ENCODE peak calls at places on chromosomes 7 and 10, in seven cellular contexts. D, I, F, W, L, K and C are unnamed samples.

GRCh38 chr10:103278862-103279298 is 1.9 kb downstream of the INA start:
- DNase-seq in F (peak), L (no peak), I (peak), D (peak), W (no peak), K (no peak), C (no peak)

GRCh38 chr10:51768886-51769285 is 69.5 kb upstream of the CSTF2T start:
- DNase-seq in D (no peak), W (no peak), L (no peak), I (no peak), K (no peak), F (no peak), C (no peak)

GRCh38 chr10:97676770-97677581 is 10.1 kb downstream of the AVPI1 start:
- DNase-seq in D (peak), L (no peak), I (peak), W (peak), K (peak), F (peak), C (no peak)

GRCh38 chr7:80941206-80941758 is 22.4 kb upstream of the SEMA3C start:
- DNase-seq in F (no peak), L (no peak), W (no peak), I (no peak), K (no peak), D (no peak), C (no peak)

GRCh38 chr10:71714592-71714991 is 5.0 kb downstream of the C10orf105 start:
- DNase-seq in K (no peak), I (no peak), F (no peak), L (no peak), D (no peak), W (no peak), C (no peak)

GRCh38 chr10:18616337-18616736 is 35.0 kb downstream of the NSUN6 start:
- DNase-seq in D (no peak), F (no peak), K (no peak), I (peak), W (no peak), L (no peak), C (no peak)

GRCh38 chr7:4832711-4833110 is 29.1 kb downstream of the PAPOLB start:
- DNase-seq in L (no peak), I (no peak), W (no peak), F (no peak), D (no peak), K (peak), C (no peak)

GRCh38 chr7:8365499-8366110 is 67.8 kb upstream of the NXPH1 start:
- DNase-seq in K (no peak), I (no peak), W (no peak), D (no peak), F (no peak), L (no peak), C (no peak)

DNA sequence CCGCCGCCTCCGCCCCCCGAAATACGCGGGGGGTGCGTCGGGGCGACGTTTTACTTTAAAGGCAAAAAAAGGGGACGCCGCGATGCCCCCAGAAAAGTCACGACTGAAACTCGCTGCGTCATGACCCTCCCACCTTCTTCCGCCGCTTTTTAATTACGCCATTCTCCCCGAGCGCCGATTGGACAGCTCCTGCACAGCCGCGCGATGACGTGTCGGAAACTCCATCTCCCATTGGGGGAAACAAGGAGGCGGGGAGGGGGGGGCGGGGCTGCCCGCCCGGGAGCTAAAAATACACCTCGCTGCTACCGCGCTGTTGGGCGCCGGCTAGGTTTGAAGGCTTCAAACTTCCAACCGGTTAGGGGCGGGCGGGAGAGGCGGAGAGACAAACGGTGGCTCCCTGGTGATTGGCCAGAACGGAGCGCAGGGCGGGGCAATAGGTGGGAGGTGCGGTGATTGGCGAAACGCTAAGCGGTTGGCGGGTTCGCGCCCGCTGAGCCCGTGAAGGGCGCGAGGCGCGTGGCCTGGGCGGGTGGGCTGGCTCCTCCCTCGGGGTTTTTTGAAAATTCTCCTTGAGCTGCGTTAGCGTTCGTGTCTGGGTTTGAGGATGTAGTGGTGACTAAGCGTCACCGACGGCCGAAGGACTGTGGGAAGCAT is at the start of gene RHEB:
- DNase-seq in K (peak), L (peak), D (peak), I (peak), F (peak), W (peak), C (peak)
- TF ChIP-seq POLR2AphosphoS5 in K (peak), L (no peak), D (peak), I (peak), F (no peak), W (no peak), C (peak)

GRCh38 chr10:44479306-44479705 is 94.4 kb upstream of the CXCL12 start:
- DNase-seq in F (no peak), L (no peak), K (no peak), W (no peak), I (no peak), D (no peak), C (no peak)

GRCh38 chr10:44476421-44476820 is 91.5 kb upstream of the CXCL12 start:
- DNase-seq in W (no peak), L (no peak), D (no peak), K (no peak), F (no peak), I (no peak), C (no peak)

GRCh38 chr10:44473146-44473545 is 88.2 kb upstream of the CXCL12 start:
- DNase-seq in L (no peak), D (no peak), I (no peak), K (no peak), F (no peak), W (no peak), C (no peak)

GRCh38 chr10:44477021-44477420 is 92.1 kb upstream of the CXCL12 start:
- DNase-seq in I (no peak), F (no peak), L (no peak), D (no peak), W (no peak), K (no peak), C (no peak)

GRCh38 chr10:44478040-44478439 is 93.1 kb upstream of the CXCL12 start:
- DNase-seq in K (no peak), I (no peak), F (no peak), D (no peak), L (no peak), W (no peak), C (no peak)
- TF ChIP-seq POLR2AphosphoS5 in K (no peak), I (no peak), F (no peak), D (no peak), L (no peak), W (no peak), C (no peak)

DNA sequence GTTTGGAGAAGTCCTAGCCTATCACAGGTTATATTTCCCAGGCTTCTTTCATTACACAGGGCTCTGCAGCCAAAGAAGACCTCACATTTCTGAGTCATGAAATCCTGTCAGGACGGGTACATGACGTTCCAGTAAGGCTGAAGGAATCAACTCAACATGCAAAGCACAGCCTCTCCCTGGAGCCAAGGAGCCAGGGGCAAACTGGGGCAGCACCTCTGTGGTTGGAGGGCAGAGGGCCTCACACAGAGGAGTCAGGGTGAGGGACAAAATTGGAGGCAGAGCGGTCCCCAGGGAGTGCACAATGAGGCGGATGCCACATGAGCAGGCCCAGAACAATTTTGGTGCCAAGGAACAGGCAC is 116.3 kb upstream of the GDF10 start:
- DNase-seq in K (no peak), L (no peak), F (no peak), W (no peak), D (no peak), I (no peak), C (no peak)
- TF ChIP-seq POLR2AphosphoS5 in K (no peak), L (no peak), F (no peak), W (no peak), D (no peak), I (no peak), C (no peak)

DNA sequence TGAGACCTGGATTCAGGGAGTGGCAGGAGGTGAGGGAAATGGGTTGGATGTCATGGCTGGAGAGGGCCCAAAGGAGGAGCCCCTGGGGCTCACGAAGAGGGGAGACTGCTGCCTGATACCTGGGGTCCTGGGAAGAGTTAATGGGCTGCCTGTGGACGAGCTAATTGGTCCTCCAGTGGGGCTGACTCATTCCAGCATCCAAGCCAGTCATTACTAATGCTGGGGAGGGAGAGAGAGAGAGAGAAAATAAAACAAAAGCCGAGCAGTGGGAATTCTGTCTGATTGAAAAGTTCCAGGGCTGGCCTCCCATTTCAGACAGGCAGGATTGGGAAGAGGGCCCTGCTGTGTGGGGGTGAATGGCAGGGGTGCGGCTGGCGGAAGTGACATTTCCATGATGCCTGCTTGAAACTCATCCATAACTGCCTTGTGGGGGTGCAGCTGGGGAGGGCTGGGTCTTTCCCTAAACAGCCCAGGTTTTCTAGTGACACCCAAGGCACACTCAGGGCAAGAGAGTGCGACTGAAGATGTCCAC is 297.8 kb downstream of the RPS24 start:
- DNase-seq in F (no peak), K (no peak), I (no peak), L (no peak), W (no peak), D (no peak), C (no peak)
- TF ChIP-seq POLR2AphosphoS5 in F (no peak), K (no peak), I (no peak), L (no peak), W (no peak), D (no peak), C (no peak)